ENCODE peak calls at places on chromosome 17, in four cellular contexts. E is H1, R is GM12878, X is K562. S is an unnamed sample.

GRCh38 chr17:10646393-10646990 is 10.6 kb downstream of the MYH3 start:
- DNase-seq in E (no peak), R (no peak), X (peak), S (peak)

GRCh38 chr17:2874211-2874686 is 78.0 kb downstream of the RAP1GAP2 start:
- DNase-seq in E (peak), R (no peak), X (no peak), S (no peak)

GRCh38 chr17:43540821-43541674 is 5.1 kb downstream of the ETV4 start:
- DNase-seq in E (no peak), R (no peak), X (no peak), S (no peak)

GRCh38 chr17:64327201-64327930 is 63.3 kb downstream of the PECAM1 start:
- DNase-seq in E (no peak), R (no peak), X (no peak), S (no peak)

GRCh38 chr17:81021531-81022370 is 13.2 kb upstream of the BAIAP2 start:
- DNase-seq in E (no peak), R (no peak), X (no peak), S (no peak)

GRCh38 chr17:6986676-6987075 is 9.2 kb upstream of the ALOX12 start:
- DNase-seq in E (no peak), R (no peak), X (no peak), S (no peak)

GRCh38 chr17:39223907-39224777 is 1.6 kb downstream of the STAC2 start:
- DNase-seq in E (no peak), R (no peak), X (no peak), S (no peak)

GRCh38 chr17:82439829-82440365 is 10.7 kb downstream of the CYBC1 start:
- DNase-seq in E (no peak), R (no peak), X (no peak), S (peak)

GRCh38 chr17:1750628-1751027 is 8.0 kb downstream of the SERPINF2 start:
- DNase-seq in E (no peak), R (no peak), X (no peak), S (no peak)

GRCh38 chr17:48460055-48460454 is 30.0 kb upstream of the SKAP1 start:
- DNase-seq in E (no peak), R (no peak), X (peak), S (no peak)

GRCh38 chr17:35914354-35914753 is 16.2 kb downstream of the RDM1 start:
- DNase-seq in E (no peak), R (no peak), X (no peak), S (no peak)

GRCh38 chr17:35912942-35913341 is 17.6 kb downstream of the RDM1 start:
- DNase-seq in E (no peak), R (no peak), X (no peak), S (no peak)

GRCh38 chr17:35917519-35918213 is 12.9 kb downstream of the RDM1 start:
- DNase-seq in E (no peak), R (no peak), X (peak), S (no peak)

GRCh38 chr17:35913611-35914010 is 17.0 kb downstream of the RDM1 start:
- DNase-seq in E (no peak), R (no peak), X (no peak), S (no peak)

DNA sequence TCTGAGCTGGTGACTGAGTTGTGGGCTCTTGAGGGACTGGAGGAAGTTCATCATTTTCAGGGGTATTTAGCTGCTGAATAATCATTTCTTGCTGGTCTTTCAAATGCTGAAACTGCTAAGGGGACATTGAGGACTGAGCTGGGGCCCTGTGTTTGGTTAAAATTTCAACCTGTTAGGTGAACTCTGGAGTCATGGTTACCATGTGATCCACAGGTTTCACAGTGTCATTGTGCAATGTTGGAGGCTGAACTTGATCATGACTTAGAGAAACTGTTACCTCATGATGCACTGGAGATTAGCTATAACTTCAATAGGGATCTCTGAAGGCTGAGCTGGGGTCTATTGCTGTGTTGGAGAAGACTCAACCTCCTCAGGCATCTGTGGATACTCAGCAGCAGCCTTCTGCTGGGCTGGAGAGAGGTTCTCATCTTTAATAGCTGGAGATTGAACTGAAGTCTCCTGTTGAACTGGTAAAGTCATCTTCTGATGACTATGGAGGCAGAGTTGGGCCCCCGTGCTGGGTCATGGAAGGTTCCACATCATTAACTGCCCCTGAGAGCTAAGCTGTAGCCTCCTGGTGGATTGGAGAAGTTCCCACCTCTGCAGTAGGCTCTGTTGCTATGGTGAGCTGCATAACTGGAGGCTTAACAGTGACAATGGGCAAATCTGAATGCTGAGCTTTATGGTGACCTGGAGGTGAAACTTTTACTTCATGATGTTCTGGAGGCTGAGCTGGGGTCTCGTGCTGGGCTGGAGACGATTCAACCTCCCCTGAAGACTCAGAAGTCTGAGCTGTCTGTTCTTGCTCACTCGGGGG is 15.2 kb downstream of the RDM1 start:
- DNase-seq in E (no peak), R (no peak), X (no peak), S (no peak)
- TF ChIP-seq NRF1 in E (no peak), R (no peak), X (no peak), S (no peak)

DNA sequence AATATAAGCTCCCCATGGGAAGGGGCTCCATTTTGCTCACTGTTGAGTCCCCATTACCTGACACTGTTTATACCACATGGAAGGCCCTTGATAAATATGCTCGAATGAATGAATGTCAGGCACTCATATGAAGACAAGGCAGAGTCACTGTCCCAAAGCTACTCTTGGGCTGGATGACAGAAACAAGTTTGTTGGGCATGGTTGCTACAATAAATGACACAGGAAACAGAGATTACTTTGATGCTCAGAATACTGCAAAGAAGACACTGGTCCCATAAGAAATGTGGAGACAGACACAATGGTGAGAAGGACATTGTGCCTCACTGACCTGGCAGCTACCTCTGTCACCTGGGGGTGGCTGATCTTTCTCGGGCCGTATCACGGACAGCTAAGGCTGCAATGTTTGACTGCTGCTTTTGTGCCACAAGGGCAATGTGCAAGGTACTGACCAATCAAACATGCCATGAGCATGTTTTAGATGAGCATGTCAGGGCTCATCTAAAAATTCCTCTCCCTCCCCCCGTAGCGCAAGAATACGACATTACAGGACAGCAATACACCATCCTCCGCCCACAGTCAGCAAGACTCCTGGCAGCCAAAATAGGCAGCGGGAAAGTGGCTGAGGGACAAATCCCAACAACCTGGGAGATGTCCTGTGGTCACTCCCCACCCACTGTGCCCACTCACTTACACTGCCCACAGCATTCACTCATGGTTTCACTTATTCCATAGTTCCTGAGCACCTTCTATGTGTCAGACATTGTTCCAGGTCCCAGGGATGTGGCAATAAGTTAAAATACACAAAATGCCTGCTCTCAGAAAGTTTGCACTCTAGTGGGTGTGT is 5.0 kb downstream of the PIK3R6 start:
- DNase-seq in E (no peak), R (no peak), X (no peak), S (no peak)
- TF ChIP-seq TAF1 in E (no peak), R (no peak), X (no peak), S (no peak)

DNA sequence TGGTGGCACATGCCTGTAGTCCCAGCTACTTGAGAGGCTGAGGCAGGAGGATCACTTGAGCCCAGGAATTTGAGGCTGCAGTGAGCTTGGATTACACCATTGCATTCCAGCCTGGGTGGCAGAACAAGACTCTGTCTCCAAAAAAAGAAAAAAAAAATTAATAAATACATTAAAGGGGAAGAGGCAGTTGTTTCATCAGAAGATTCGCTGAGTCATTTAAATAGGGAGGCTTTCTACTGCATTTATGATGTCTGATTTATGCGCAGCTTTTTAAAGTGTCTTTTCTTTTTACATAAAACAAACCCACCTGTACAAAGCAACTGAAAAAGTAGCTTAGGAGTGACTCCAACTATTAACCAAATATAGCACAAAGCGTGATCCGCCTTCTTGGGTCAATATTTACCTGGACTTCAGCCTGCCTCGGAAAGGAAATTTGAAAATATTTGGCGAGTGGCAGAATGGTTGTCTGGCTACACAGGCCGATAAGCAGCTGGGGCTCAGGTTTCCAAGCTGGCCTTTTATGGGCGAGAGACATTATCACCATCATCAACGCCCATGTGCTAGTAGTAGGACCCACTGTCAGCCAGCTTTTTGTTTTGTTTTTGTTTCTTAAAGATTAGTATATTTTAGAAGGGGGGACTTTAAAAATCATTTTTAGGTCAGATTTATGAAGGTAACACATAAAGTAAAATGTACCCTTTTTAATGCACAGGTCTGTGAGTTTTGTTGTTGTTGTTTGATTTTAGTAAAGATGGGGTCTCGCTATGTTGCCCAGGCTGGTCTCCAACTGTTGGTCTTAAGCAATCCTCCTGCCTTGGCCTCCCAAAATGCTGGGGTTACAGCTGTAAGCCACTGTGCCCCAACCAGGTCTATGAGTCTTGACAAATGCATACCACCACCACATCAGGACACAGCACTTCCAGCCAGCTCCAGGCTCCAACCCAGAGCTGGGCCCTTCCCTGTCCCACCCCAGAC is 42.5 kb upstream of the RASD1 start:
- DNase-seq in E (no peak), R (no peak), X (peak), S (no peak)
- TF ChIP-seq YY1 in E (no peak), R (no peak), X (no peak), S (no peak)

GRCh38 chr17:59381716-59382570 is 50.5 kb downstream of the YPEL2 start:
- DNase-seq in E (no peak), R (no peak), X (no peak), S (no peak)
- TF ChIP-seq NRF1 in E (no peak), R (no peak), X (no peak), S (no peak)